ENCODE peak calls at places on chromosomes 1 and 21, in four cellular contexts. R, Y, A and S are unnamed samples.
A peak's percentile ranks its signal among the peaks of the same experiment; 100 is the strongest.

GRCh38 chr1:14064649-14065442 is 364.9 kb downstream of the PRDM2 start:
- DNase-seq in Y (peak; percentile 37), R (no peak), A (no peak), S (no peak)

GRCh38 chr1:247332215-247332900 is 691 bp upstream of the ZNF496 start:
- DNase-seq in R (peak; percentile 65), A (peak; percentile 66), Y (peak; percentile 27), S (peak; percentile 42)

GRCh38 chr1:47710075-47711071 is 272.5 kb downstream of the FOXD2 start:
- DNase-seq in R (peak; percentile 71), Y (peak; percentile 54), A (peak; percentile 92), S (peak; percentile 37)

GRCh38 chr1:7320661-7321060 is 450.4 kb upstream of the VAMP3 start:
- DNase-seq in A (no peak), Y (no peak), R (no peak), S (no peak)

GRCh38 chr1:25820247-25821111 is 725 bp downstream of the MTFR1L start:
- DNase-seq in Y (no peak), R (peak; percentile 74), A (no peak), S (peak; percentile 61)

GRCh38 chr1:26403656-26404055 is 7.0 kb upstream of the LIN28A start:
- DNase-seq in A (no peak), R (no peak), Y (no peak), S (no peak)

GRCh38 chr1:240906477-240906876 is 294.5 kb upstream of the GREM2 start:
- DNase-seq in R (no peak), A (peak; percentile 47), Y (peak; percentile 22), S (no peak)

GRCh38 chr1:244352156-244352830 is 99.4 kb downstream of the ADSS2 start:
- DNase-seq in R (no peak), Y (peak; percentile 49), A (peak; percentile 13), S (no peak)

GRCh38 chr21:42375966-42376337 is 9.6 kb upstream of the TFF1 start:
- DNase-seq in Y (no peak), A (no peak), R (no peak), S (no peak)

GRCh38 chr1:147579532-147580199 is 38.4 kb downstream of the BCL9 start:
- DNase-seq in Y (no peak), R (no peak), A (no peak), S (peak; percentile 80)

GRCh38 chr1:91026320-91026719 is 4.5 kb upstream of the ZNF644 start:
- DNase-seq in A (no peak), Y (no peak), R (no peak), S (no peak)

GRCh38 chr1:93322349-93322748 is 23.4 kb upstream of the DR1 start:
- DNase-seq in Y (no peak), A (no peak), R (no peak), S (no peak)

GRCh38 chr1:15128520-15129313 is 24.8 kb upstream of the TMEM51 start:
- DNase-seq in Y (peak; percentile 34), A (peak; percentile 90), R (peak; percentile 67), S (peak; percentile 65)

GRCh38 chr1:69743146-69743545 is 175.4 kb downstream of the LRRC7 start:
- DNase-seq in Y (no peak), A (no peak), R (no peak), S (no peak)

GRCh38 chr1:221845650-221846371 is 103.9 kb upstream of the DUSP10 start:
- DNase-seq in Y (peak; percentile 71), R (no peak), A (no peak), S (peak; percentile 94)

GRCh38 chr1:94634977-94635416 is 93.4 kb upstream of the F3 start:
- DNase-seq in A (no peak), R (no peak), Y (no peak), S (no peak)

GRCh38 chr21:45642122-45642813 is 1.3 kb upstream of the PCBP3 start:
- DNase-seq in Y (peak; percentile 49), R (no peak), A (no peak), S (no peak)

GRCh38 chr1:66271904-66272254 is 262.1 kb upstream of the SGIP1 start:
- DNase-seq in A (peak; percentile 37), R (no peak), Y (no peak), S (peak; percentile 69)

GRCh38 chr1:109927908-109928307 is 17.3 kb downstream of the CSF1 start:
- DNase-seq in A (no peak), R (no peak), Y (no peak), S (peak; percentile 76)

GRCh38 chr1:174209347-174210187 is 50.2 kb downstream of the RABGAP1L start:
- DNase-seq in R (no peak), A (no peak), Y (no peak), S (no peak)

GRCh38 chr1:160211010-160211790 is 6.0 kb downstream of the PEA15 start:
- DNase-seq in Y (no peak), R (no peak), A (no peak), S (no peak)

GRCh38 chr1:240285541-240285940 is 193.9 kb downstream of the FMN2 start:
- DNase-seq in Y (no peak), R (no peak), A (no peak), S (peak; percentile 65)

GRCh38 chr1:219161371-219161975 is 12.2 kb upstream of the LYPLAL1 start:
- DNase-seq in A (no peak), Y (no peak), R (no peak), S (no peak)